ENCODE peak calls at places on chromosome 7, in nine cellular contexts. One of them, this sample, is unnamed.

GRCh38 chr7:128398016-128398840 is 11.6 kb downstream of the IMPDH1 start:
- DNase-seq in activated T-helper 1 cell treated with anti-CD3 and anti-CD28 coated beads, Interleukin-12 subunit alpha, Interleukin-12 subunit beta, Interleukin-2, Interleukin-4 antibody, amounts not matched to agents 30 ng/mL and 10 ng/mL and 1 ng/mL, durations not matched to agents 14 hours and 24 hours and 36 hours: no peak
- DNase-seq in midbrain: peak; percentile 54
- DNase-seq in bronchial epithelial cell: peak; percentile 31
- DNase-seq in activated naive CD4-positive, alpha-beta T cell treated with anti-CD3 and anti-CD28 coated beads, Interleukin-2, amount 10 ng/mL, durations not matched to agents 7 days and 5 days: peak; percentile 62
- DNase-seq in NCI-H1092: peak; percentile 29
- DNase-seq in left ventricle myocardium superior: peak; percentile 64
- DNase-seq in DMS 273 treated with DMSO at 0.1 percent for 48 hours: no peak
- DNase-seq in fibroblast of the conjunctiva: peak; percentile 16
- DNase-seq in this sample: no peak

GRCh38 chr7:110283056-110283455 is 807.9 kb upstream of the LRRN3 start:
- DNase-seq in bronchial epithelial cell: peak; percentile 33
- DNase-seq in midbrain: no peak
- DNase-seq in activated T-helper 1 cell treated with anti-CD3 and anti-CD28 coated beads, Interleukin-12 subunit alpha, Interleukin-12 subunit beta, Interleukin-2, Interleukin-4 antibody, amounts not matched to agents 30 ng/mL and 10 ng/mL and 1 ng/mL, durations not matched to agents 14 hours and 24 hours and 36 hours: no peak
- DNase-seq in left ventricle myocardium superior: no peak
- DNase-seq in DMS 273 treated with DMSO at 0.1 percent for 48 hours: no peak
- DNase-seq in fibroblast of the conjunctiva: no peak
- DNase-seq in NCI-H1092: no peak
- DNase-seq in activated naive CD4-positive, alpha-beta T cell treated with anti-CD3 and anti-CD28 coated beads, Interleukin-2, amount 10 ng/mL, durations not matched to agents 7 days and 5 days: no peak
- DNase-seq in this sample: no peak

GRCh38 chr7:33821970-33822369 is 83.4 kb upstream of the BMPER start:
- DNase-seq in activated naive CD4-positive, alpha-beta T cell treated with anti-CD3 and anti-CD28 coated beads, Interleukin-2, amount 10 ng/mL, durations not matched to agents 7 days and 5 days: no peak
- DNase-seq in NCI-H1092: no peak
- DNase-seq in fibroblast of the conjunctiva: no peak
- DNase-seq in activated T-helper 1 cell treated with anti-CD3 and anti-CD28 coated beads, Interleukin-12 subunit alpha, Interleukin-12 subunit beta, Interleukin-2, Interleukin-4 antibody, amounts not matched to agents 30 ng/mL and 10 ng/mL and 1 ng/mL, durations not matched to agents 14 hours and 24 hours and 36 hours: no peak
- DNase-seq in DMS 273 treated with DMSO at 0.1 percent for 48 hours: no peak
- DNase-seq in bronchial epithelial cell: peak; percentile 20
- DNase-seq in midbrain: no peak
- DNase-seq in left ventricle myocardium superior: no peak
- DNase-seq in this sample: no peak

GRCh38 chr7:121744319-121744718 is 128.6 kb upstream of the PTPRZ1 start:
- DNase-seq in left ventricle myocardium superior: no peak
- DNase-seq in bronchial epithelial cell: peak; percentile 93
- DNase-seq in midbrain: no peak
- DNase-seq in activated T-helper 1 cell treated with anti-CD3 and anti-CD28 coated beads, Interleukin-12 subunit alpha, Interleukin-12 subunit beta, Interleukin-2, Interleukin-4 antibody, amounts not matched to agents 30 ng/mL and 10 ng/mL and 1 ng/mL, durations not matched to agents 14 hours and 24 hours and 36 hours: no peak
- DNase-seq in fibroblast of the conjunctiva: no peak
- DNase-seq in activated naive CD4-positive, alpha-beta T cell treated with anti-CD3 and anti-CD28 coated beads, Interleukin-2, amount 10 ng/mL, durations not matched to agents 7 days and 5 days: no peak
- DNase-seq in DMS 273 treated with DMSO at 0.1 percent for 48 hours: no peak
- DNase-seq in NCI-H1092: no peak
- DNase-seq in this sample: no peak

GRCh38 chr7:156473476-156474240 is 166.9 kb upstream of the RNF32 start:
- DNase-seq in left ventricle myocardium superior: peak; percentile 40
- DNase-seq in midbrain: peak; percentile 30
- DNase-seq in DMS 273 treated with DMSO at 0.1 percent for 48 hours: no peak
- DNase-seq in NCI-H1092: peak; percentile 32
- DNase-seq in activated T-helper 1 cell treated with anti-CD3 and anti-CD28 coated beads, Interleukin-12 subunit alpha, Interleukin-12 subunit beta, Interleukin-2, Interleukin-4 antibody, amounts not matched to agents 30 ng/mL and 10 ng/mL and 1 ng/mL, durations not matched to agents 14 hours and 24 hours and 36 hours: no peak
- DNase-seq in bronchial epithelial cell: peak; percentile 32
- DNase-seq in activated naive CD4-positive, alpha-beta T cell treated with anti-CD3 and anti-CD28 coated beads, Interleukin-2, amount 10 ng/mL, durations not matched to agents 7 days and 5 days: peak; percentile 51
- DNase-seq in fibroblast of the conjunctiva: no peak
- DNase-seq in this sample: peak; percentile 48

GRCh38 chr7:19203686-19204085 is 58.5 kb upstream of the FERD3L start:
- DNase-seq in DMS 273 treated with DMSO at 0.1 percent for 48 hours: no peak
- DNase-seq in activated T-helper 1 cell treated with anti-CD3 and anti-CD28 coated beads, Interleukin-12 subunit alpha, Interleukin-12 subunit beta, Interleukin-2, Interleukin-4 antibody, amounts not matched to agents 30 ng/mL and 10 ng/mL and 1 ng/mL, durations not matched to agents 14 hours and 24 hours and 36 hours: no peak
- DNase-seq in NCI-H1092: no peak
- DNase-seq in fibroblast of the conjunctiva: no peak
- DNase-seq in bronchial epithelial cell: no peak
- DNase-seq in left ventricle myocardium superior: no peak
- DNase-seq in activated naive CD4-positive, alpha-beta T cell treated with anti-CD3 and anti-CD28 coated beads, Interleukin-2, amount 10 ng/mL, durations not matched to agents 7 days and 5 days: no peak
- DNase-seq in midbrain: no peak
- DNase-seq in this sample: no peak

GRCh38 chr7:121020243-121020642 is 31.7 kb downstream of the CPED1 start:
- DNase-seq in activated T-helper 1 cell treated with anti-CD3 and anti-CD28 coated beads, Interleukin-12 subunit alpha, Interleukin-12 subunit beta, Interleukin-2, Interleukin-4 antibody, amounts not matched to agents 30 ng/mL and 10 ng/mL and 1 ng/mL, durations not matched to agents 14 hours and 24 hours and 36 hours: no peak
- DNase-seq in DMS 273 treated with DMSO at 0.1 percent for 48 hours: no peak
- DNase-seq in midbrain: no peak
- DNase-seq in left ventricle myocardium superior: no peak
- DNase-seq in fibroblast of the conjunctiva: no peak
- DNase-seq in NCI-H1092: no peak
- DNase-seq in activated naive CD4-positive, alpha-beta T cell treated with anti-CD3 and anti-CD28 coated beads, Interleukin-2, amount 10 ng/mL, durations not matched to agents 7 days and 5 days: no peak
- DNase-seq in bronchial epithelial cell: no peak
- DNase-seq in this sample: no peak

GRCh38 chr7:135976312-135977019 is 693 bp downstream of the MTPN start:
- DNase-seq in fibroblast of the conjunctiva: no peak
- DNase-seq in midbrain: no peak
- DNase-seq in activated T-helper 1 cell treated with anti-CD3 and anti-CD28 coated beads, Interleukin-12 subunit alpha, Interleukin-12 subunit beta, Interleukin-2, Interleukin-4 antibody, amounts not matched to agents 30 ng/mL and 10 ng/mL and 1 ng/mL, durations not matched to agents 14 hours and 24 hours and 36 hours: peak; percentile 11
- DNase-seq in bronchial epithelial cell: peak; percentile 40
- DNase-seq in NCI-H1092: no peak
- DNase-seq in activated naive CD4-positive, alpha-beta T cell treated with anti-CD3 and anti-CD28 coated beads, Interleukin-2, amount 10 ng/mL, durations not matched to agents 7 days and 5 days: peak; percentile 63
- DNase-seq in DMS 273 treated with DMSO at 0.1 percent for 48 hours: no peak
- DNase-seq in left ventricle myocardium superior: no peak
- DNase-seq in this sample: no peak

GRCh38 chr7:148702876-148703670 is 4.4 kb downstream of the CUL1 start:
- DNase-seq in left ventricle myocardium superior: no peak
- DNase-seq in fibroblast of the conjunctiva: no peak
- DNase-seq in activated naive CD4-positive, alpha-beta T cell treated with anti-CD3 and anti-CD28 coated beads, Interleukin-2, amount 10 ng/mL, durations not matched to agents 7 days and 5 days: no peak
- DNase-seq in activated T-helper 1 cell treated with anti-CD3 and anti-CD28 coated beads, Interleukin-12 subunit alpha, Interleukin-12 subunit beta, Interleukin-2, Interleukin-4 antibody, amounts not matched to agents 30 ng/mL and 10 ng/mL and 1 ng/mL, durations not matched to agents 14 hours and 24 hours and 36 hours: no peak
- DNase-seq in bronchial epithelial cell: no peak
- DNase-seq in midbrain: no peak
- DNase-seq in NCI-H1092: no peak
- DNase-seq in DMS 273 treated with DMSO at 0.1 percent for 48 hours: no peak
- DNase-seq in this sample: no peak

GRCh38 chr7:157415486-157415885 is 78.7 kb downstream of the DNAJB6 start:
- DNase-seq in activated T-helper 1 cell treated with anti-CD3 and anti-CD28 coated beads, Interleukin-12 subunit alpha, Interleukin-12 subunit beta, Interleukin-2, Interleukin-4 antibody, amounts not matched to agents 30 ng/mL and 10 ng/mL and 1 ng/mL, durations not matched to agents 14 hours and 24 hours and 36 hours: no peak
- DNase-seq in fibroblast of the conjunctiva: no peak
- DNase-seq in activated naive CD4-positive, alpha-beta T cell treated with anti-CD3 and anti-CD28 coated beads, Interleukin-2, amount 10 ng/mL, durations not matched to agents 7 days and 5 days: no peak
- DNase-seq in DMS 273 treated with DMSO at 0.1 percent for 48 hours: no peak
- DNase-seq in NCI-H1092: no peak
- DNase-seq in left ventricle myocardium superior: no peak
- DNase-seq in midbrain: no peak
- DNase-seq in bronchial epithelial cell: no peak
- DNase-seq in this sample: no peak

GRCh38 chr7:28955723-28956607 is 2.2 kb downstream of the TRIL start:
- DNase-seq in NCI-H1092: peak; percentile 67
- DNase-seq in DMS 273 treated with DMSO at 0.1 percent for 48 hours: peak; percentile 73
- DNase-seq in midbrain: peak; percentile 57
- DNase-seq in left ventricle myocardium superior: peak; percentile 90
- DNase-seq in activated T-helper 1 cell treated with anti-CD3 and anti-CD28 coated beads, Interleukin-12 subunit alpha, Interleukin-12 subunit beta, Interleukin-2, Interleukin-4 antibody, amounts not matched to agents 30 ng/mL and 10 ng/mL and 1 ng/mL, durations not matched to agents 14 hours and 24 hours and 36 hours: no peak
- DNase-seq in activated naive CD4-positive, alpha-beta T cell treated with anti-CD3 and anti-CD28 coated beads, Interleukin-2, amount 10 ng/mL, durations not matched to agents 7 days and 5 days: peak; percentile 27
- DNase-seq in fibroblast of the conjunctiva: peak; percentile 24
- DNase-seq in bronchial epithelial cell: peak; percentile 26
- DNase-seq in this sample: no peak

GRCh38 chr7:150811-151221 is 41.6 kb upstream of the FAM20C start:
- DNase-seq in left ventricle myocardium superior: no peak
- DNase-seq in NCI-H1092: no peak
- DNase-seq in activated T-helper 1 cell treated with anti-CD3 and anti-CD28 coated beads, Interleukin-12 subunit alpha, Interleukin-12 subunit beta, Interleukin-2, Interleukin-4 antibody, amounts not matched to agents 30 ng/mL and 10 ng/mL and 1 ng/mL, durations not matched to agents 14 hours and 24 hours and 36 hours: no peak
- DNase-seq in bronchial epithelial cell: no peak
- DNase-seq in activated naive CD4-positive, alpha-beta T cell treated with anti-CD3 and anti-CD28 coated beads, Interleukin-2, amount 10 ng/mL, durations not matched to agents 7 days and 5 days: no peak
- DNase-seq in DMS 273 treated with DMSO at 0.1 percent for 48 hours: no peak
- DNase-seq in fibroblast of the conjunctiva: no peak
- DNase-seq in midbrain: no peak
- DNase-seq in this sample: no peak

GRCh38 chr7:127477285-127478039 is 85.0 kb upstream of the ZNF800 start:
- DNase-seq in midbrain: no peak
- DNase-seq in left ventricle myocardium superior: no peak
- DNase-seq in fibroblast of the conjunctiva: no peak
- DNase-seq in activated naive CD4-positive, alpha-beta T cell treated with anti-CD3 and anti-CD28 coated beads, Interleukin-2, amount 10 ng/mL, durations not matched to agents 7 days and 5 days: no peak
- DNase-seq in activated T-helper 1 cell treated with anti-CD3 and anti-CD28 coated beads, Interleukin-12 subunit alpha, Interleukin-12 subunit beta, Interleukin-2, Interleukin-4 antibody, amounts not matched to agents 30 ng/mL and 10 ng/mL and 1 ng/mL, durations not matched to agents 14 hours and 24 hours and 36 hours: no peak
- DNase-seq in DMS 273 treated with DMSO at 0.1 percent for 48 hours: no peak
- DNase-seq in bronchial epithelial cell: no peak
- DNase-seq in NCI-H1092: no peak
- DNase-seq in this sample: no peak

GRCh38 chr7:141874787-141875186 is 33.5 kb upstream of the PRSS37 start:
- DNase-seq in NCI-H1092: no peak
- DNase-seq in fibroblast of the conjunctiva: no peak
- DNase-seq in activated T-helper 1 cell treated with anti-CD3 and anti-CD28 coated beads, Interleukin-12 subunit alpha, Interleukin-12 subunit beta, Interleukin-2, Interleukin-4 antibody, amounts not matched to agents 30 ng/mL and 10 ng/mL and 1 ng/mL, durations not matched to agents 14 hours and 24 hours and 36 hours: no peak
- DNase-seq in DMS 273 treated with DMSO at 0.1 percent for 48 hours: no peak
- DNase-seq in activated naive CD4-positive, alpha-beta T cell treated with anti-CD3 and anti-CD28 coated beads, Interleukin-2, amount 10 ng/mL, durations not matched to agents 7 days and 5 days: no peak
- DNase-seq in bronchial epithelial cell: no peak
- DNase-seq in left ventricle myocardium superior: no peak
- DNase-seq in midbrain: no peak
- DNase-seq in this sample: no peak

GRCh38 chr7:68892211-68892610 is 706.1 kb upstream of the AUTS2 start:
- DNase-seq in activated naive CD4-positive, alpha-beta T cell treated with anti-CD3 and anti-CD28 coated beads, Interleukin-2, amount 10 ng/mL, durations not matched to agents 7 days and 5 days: no peak
- DNase-seq in left ventricle myocardium superior: no peak
- DNase-seq in fibroblast of the conjunctiva: no peak
- DNase-seq in bronchial epithelial cell: peak; percentile 0
- DNase-seq in DMS 273 treated with DMSO at 0.1 percent for 48 hours: no peak
- DNase-seq in NCI-H1092: no peak
- DNase-seq in midbrain: no peak
- DNase-seq in activated T-helper 1 cell treated with anti-CD3 and anti-CD28 coated beads, Interleukin-12 subunit alpha, Interleukin-12 subunit beta, Interleukin-2, Interleukin-4 antibody, amounts not matched to agents 30 ng/mL and 10 ng/mL and 1 ng/mL, durations not matched to agents 14 hours and 24 hours and 36 hours: no peak
- DNase-seq in this sample: no peak

GRCh38 chr7:159088016-159088865 is 56.4 kb downstream of the VIPR2 start:
- DNase-seq in activated T-helper 1 cell treated with anti-CD3 and anti-CD28 coated beads, Interleukin-12 subunit alpha, Interleukin-12 subunit beta, Interleukin-2, Interleukin-4 antibody, amounts not matched to agents 30 ng/mL and 10 ng/mL and 1 ng/mL, durations not matched to agents 14 hours and 24 hours and 36 hours: no peak
- DNase-seq in left ventricle myocardium superior: peak; percentile 15
- DNase-seq in activated naive CD4-positive, alpha-beta T cell treated with anti-CD3 and anti-CD28 coated beads, Interleukin-2, amount 10 ng/mL, durations not matched to agents 7 days and 5 days: peak; percentile 14
- DNase-seq in DMS 273 treated with DMSO at 0.1 percent for 48 hours: no peak
- DNase-seq in NCI-H1092: no peak
- DNase-seq in midbrain: no peak
- DNase-seq in fibroblast of the conjunctiva: no peak
- DNase-seq in bronchial epithelial cell: no peak
- DNase-seq in this sample: no peak

GRCh38 chr7:76225379-76225778 is 23.7 kb downstream of the SRRM3 start:
- DNase-seq in activated naive CD4-positive, alpha-beta T cell treated with anti-CD3 and anti-CD28 coated beads, Interleukin-2, amount 10 ng/mL, durations not matched to agents 7 days and 5 days: peak; percentile 65
- DNase-seq in activated T-helper 1 cell treated with anti-CD3 and anti-CD28 coated beads, Interleukin-12 subunit alpha, Interleukin-12 subunit beta, Interleukin-2, Interleukin-4 antibody, amounts not matched to agents 30 ng/mL and 10 ng/mL and 1 ng/mL, durations not matched to agents 14 hours and 24 hours and 36 hours: no peak
- DNase-seq in left ventricle myocardium superior: peak; percentile 49
- DNase-seq in fibroblast of the conjunctiva: no peak
- DNase-seq in bronchial epithelial cell: peak; percentile 12
- DNase-seq in NCI-H1092: no peak
- DNase-seq in DMS 273 treated with DMSO at 0.1 percent for 48 hours: no peak
- DNase-seq in midbrain: no peak
- DNase-seq in this sample: no peak

GRCh38 chr7:28269700-28270361 is 89.2 kb upstream of the JAZF1 start:
- DNase-seq in activated T-helper 1 cell treated with anti-CD3 and anti-CD28 coated beads, Interleukin-12 subunit alpha, Interleukin-12 subunit beta, Interleukin-2, Interleukin-4 antibody, amounts not matched to agents 30 ng/mL and 10 ng/mL and 1 ng/mL, durations not matched to agents 14 hours and 24 hours and 36 hours: no peak
- DNase-seq in left ventricle myocardium superior: no peak
- DNase-seq in midbrain: no peak
- DNase-seq in activated naive CD4-positive, alpha-beta T cell treated with anti-CD3 and anti-CD28 coated beads, Interleukin-2, amount 10 ng/mL, durations not matched to agents 7 days and 5 days: no peak
- DNase-seq in bronchial epithelial cell: no peak
- DNase-seq in NCI-H1092: no peak
- DNase-seq in fibroblast of the conjunctiva: no peak
- DNase-seq in DMS 273 treated with DMSO at 0.1 percent for 48 hours: no peak
- DNase-seq in this sample: no peak

GRCh38 chr7:54940748-54941147 is 78.1 kb upstream of the EGFR start:
- DNase-seq in NCI-H1092: no peak
- DNase-seq in DMS 273 treated with DMSO at 0.1 percent for 48 hours: no peak
- DNase-seq in fibroblast of the conjunctiva: no peak
- DNase-seq in activated naive CD4-positive, alpha-beta T cell treated with anti-CD3 and anti-CD28 coated beads, Interleukin-2, amount 10 ng/mL, durations not matched to agents 7 days and 5 days: no peak
- DNase-seq in midbrain: no peak
- DNase-seq in left ventricle myocardium superior: no peak
- DNase-seq in activated T-helper 1 cell treated with anti-CD3 and anti-CD28 coated beads, Interleukin-12 subunit alpha, Interleukin-12 subunit beta, Interleukin-2, Interleukin-4 antibody, amounts not matched to agents 30 ng/mL and 10 ng/mL and 1 ng/mL, durations not matched to agents 14 hours and 24 hours and 36 hours: no peak
- DNase-seq in bronchial epithelial cell: no peak
- DNase-seq in this sample: no peak

GRCh38 chr7:11416641-11417040 is 415.4 kb downstream of the THSD7A start:
- DNase-seq in DMS 273 treated with DMSO at 0.1 percent for 48 hours: no peak
- DNase-seq in left ventricle myocardium superior: no peak
- DNase-seq in bronchial epithelial cell: no peak
- DNase-seq in activated naive CD4-positive, alpha-beta T cell treated with anti-CD3 and anti-CD28 coated beads, Interleukin-2, amount 10 ng/mL, durations not matched to agents 7 days and 5 days: no peak
- DNase-seq in fibroblast of the conjunctiva: no peak
- DNase-seq in activated T-helper 1 cell treated with anti-CD3 and anti-CD28 coated beads, Interleukin-12 subunit alpha, Interleukin-12 subunit beta, Interleukin-2, Interleukin-4 antibody, amounts not matched to agents 30 ng/mL and 10 ng/mL and 1 ng/mL, durations not matched to agents 14 hours and 24 hours and 36 hours: no peak
- DNase-seq in midbrain: peak; percentile 10
- DNase-seq in NCI-H1092: no peak
- DNase-seq in this sample: no peak

GRCh38 chr7:2165239-2165609 is 67.5 kb downstream of the MAD1L1 start:
- DNase-seq in midbrain: no peak
- DNase-seq in DMS 273 treated with DMSO at 0.1 percent for 48 hours: no peak
- DNase-seq in fibroblast of the conjunctiva: no peak
- DNase-seq in left ventricle myocardium superior: no peak
- DNase-seq in bronchial epithelial cell: no peak
- DNase-seq in NCI-H1092: no peak
- DNase-seq in activated naive CD4-positive, alpha-beta T cell treated with anti-CD3 and anti-CD28 coated beads, Interleukin-2, amount 10 ng/mL, durations not matched to agents 7 days and 5 days: no peak
- DNase-seq in activated T-helper 1 cell treated with anti-CD3 and anti-CD28 coated beads, Interleukin-12 subunit alpha, Interleukin-12 subunit beta, Interleukin-2, Interleukin-4 antibody, amounts not matched to agents 30 ng/mL and 10 ng/mL and 1 ng/mL, durations not matched to agents 14 hours and 24 hours and 36 hours: no peak
- DNase-seq in this sample: no peak

GRCh38 chr7:136925556-136925955 is 57.1 kb downstream of the CHRM2 start:
- DNase-seq in midbrain: no peak
- DNase-seq in bronchial epithelial cell: no peak
- DNase-seq in activated naive CD4-positive, alpha-beta T cell treated with anti-CD3 and anti-CD28 coated beads, Interleukin-2, amount 10 ng/mL, durations not matched to agents 7 days and 5 days: no peak
- DNase-seq in activated T-helper 1 cell treated with anti-CD3 and anti-CD28 coated beads, Interleukin-12 subunit alpha, Interleukin-12 subunit beta, Interleukin-2, Interleukin-4 antibody, amounts not matched to agents 30 ng/mL and 10 ng/mL and 1 ng/mL, durations not matched to agents 14 hours and 24 hours and 36 hours: no peak
- DNase-seq in fibroblast of the conjunctiva: no peak
- DNase-seq in DMS 273 treated with DMSO at 0.1 percent for 48 hours: no peak
- DNase-seq in NCI-H1092: no peak
- DNase-seq in left ventricle myocardium superior: no peak
- DNase-seq in this sample: no peak